ENCODE peak calls at places on chromosomes 12 and 14, in six cellular contexts. U, X, Z, E, R and W are unnamed samples.

GRCh38 chr12:55757701-55758100 is 14.8 kb downstream of the GDF11 start:
- DNase-seq in U (no peak), X (no peak), E (no peak), Z (no peak), R (no peak), W (no peak)

GRCh38 chr12:19620222-19620621 is 180.9 kb downstream of the AEBP2 start:
- DNase-seq in R (no peak), X (no peak), E (no peak), U (no peak), Z (no peak), W (peak)

GRCh38 chr12:115871714-115872113 is 405.8 kb downstream of the MED13L start:
- DNase-seq in E (peak), Z (peak), R (no peak), U (peak), X (peak), W (peak)

GRCh38 chr14:65976771-65977170 is 509.4 kb upstream of the CCDC196 start:
- DNase-seq in X (no peak), R (no peak), U (no peak), Z (no peak), E (no peak), W (no peak)

GRCh38 chr14:54219281-54220121 is 177.3 kb upstream of the CDKN3 start:
- DNase-seq in Z (peak), U (no peak), X (no peak), E (no peak), R (no peak), W (no peak)

GRCh38 chr12:104827587-104827986 is 130.5 kb downstream of the SLC41A2 start:
- DNase-seq in X (no peak), R (no peak), U (no peak), E (peak), Z (no peak), W (no peak)

GRCh38 chr12:108825205-108825950 is 32.0 kb downstream of the SSH1 start:
- DNase-seq in Z (no peak), U (no peak), R (peak), E (no peak), X (peak), W (no peak)

GRCh38 chr14:101544550-101544949 is 16.7 kb upstream of the DIO3 start:
- DNase-seq in E (no peak), R (no peak), X (no peak), U (no peak), Z (no peak), W (no peak)

GRCh38 chr12:30417697-30418231 is 277.9 kb downstream of the IPO8 start:
- DNase-seq in R (no peak), U (no peak), X (peak), E (no peak), Z (no peak), W (no peak)

GRCh38 chr14:90545966-90546751 is 149.3 kb downstream of the CALM1 start:
- DNase-seq in R (no peak), Z (peak), E (no peak), U (no peak), X (no peak), W (no peak)

GRCh38 chr14:35553808-35554207 is 19.8 kb downstream of the INSM2 start:
- DNase-seq in U (no peak), E (no peak), X (peak), R (no peak), Z (no peak), W (no peak)

GRCh38 chr14:24251880-24252288 is 9.5 kb upstream of the TINF2 start:
- DNase-seq in R (no peak), E (no peak), Z (no peak), U (no peak), X (peak), W (no peak)

GRCh38 chr14:87864356-87865230 is 128.4 kb downstream of the GALC start:
- DNase-seq in U (no peak), E (no peak), X (no peak), R (no peak), Z (no peak), W (no peak)

GRCh38 chr12:94545937-94546771 is 86.5 kb upstream of the CEP83 start:
- DNase-seq in Z (peak), X (peak), R (peak), E (peak), U (peak), W (peak)

GRCh38 chr14:21109377-21110260 is 8.8 kb downstream of the TMEM253 start:
- DNase-seq in R (peak), X (no peak), E (no peak), U (peak), Z (no peak), W (no peak)

GRCh38 chr14:22552001-22552826 is 36.8 kb downstream of the DAD1 start:
- DNase-seq in Z (no peak), U (no peak), E (no peak), X (no peak), R (no peak), W (no peak)

GRCh38 chr12:88336071-88336768 is 194.1 kb downstream of the TMTC3 start:
- DNase-seq in E (no peak), Z (no peak), R (no peak), X (no peak), U (no peak), W (no peak)

GRCh38 chr12:113277511-113277910 is 56.2 kb downstream of the TPCN1 start:
- DNase-seq in Z (no peak), R (no peak), X (no peak), U (no peak), E (no peak), W (no peak)

GRCh38 chr12:104877107-104877705 is 80.9 kb downstream of the SLC41A2 start:
- DNase-seq in U (no peak), Z (peak), R (no peak), X (peak), E (no peak), W (peak)

GRCh38 chr12:56715798-56716197 is 9.3 kb downstream of the NACA start:
- DNase-seq in X (no peak), R (no peak), E (peak), U (no peak), Z (no peak), W (no peak)

GRCh38 chr14:22535126-22535525 is 53.9 kb downstream of the DAD1 start:
- DNase-seq in R (no peak), U (no peak), X (no peak), Z (no peak), E (no peak), W (no peak)

GRCh38 chr14:104524726-104525125 is 54.8 kb upstream of the C14orf180 start:
- DNase-seq in E (no peak), Z (no peak), X (no peak), U (no peak), R (no peak), W (no peak)

GRCh38 chr14:103227076-103227475 is 103.8 kb downstream of the TNFAIP2 start:
- DNase-seq in R (no peak), E (no peak), Z (no peak), X (no peak), U (no peak), W (no peak)

GRCh38 chr14:26896447-26896846 is 298.6 kb upstream of the NOVA1 start:
- DNase-seq in U (no peak), R (no peak), X (peak), Z (no peak), E (no peak), W (no peak)

GRCh38 chr14:32724864-32725550 is 213.7 kb upstream of the NPAS3 start:
- DNase-seq in U (no peak), Z (no peak), R (no peak), X (peak), E (no peak), W (no peak)

GRCh38 chr12:96257550-96258392 is 63.6 kb downstream of the ELK3 start:
- DNase-seq in X (peak), Z (no peak), R (no peak), U (peak), E (no peak), W (no peak)

GRCh38 chr12:55728932-55729591 is at the start of gene CD63:
- DNase-seq in X (peak), Z (peak), U (peak), E (peak), R (no peak), W (peak)

GRCh38 chr12:49982246-49983229 is 9.8 kb downstream of the AQP6 start:
- DNase-seq in E (peak), X (peak), Z (no peak), R (no peak), U (no peak), W (no peak)

GRCh38 chr14:78071016-78071549 is 99.1 kb upstream of the NRXN3 start:
- DNase-seq in U (no peak), R (no peak), Z (no peak), X (no peak), E (no peak), W (no peak)

GRCh38 chr12:54046809-54047159 is 6.9 kb upstream of the HOXC4 start:
- DNase-seq in X (no peak), E (no peak), R (no peak), Z (no peak), U (no peak), W (no peak)

GRCh38 chr12:79838359-79838758 is 96.5 kb downstream of the PPP1R12A start:
- DNase-seq in X (no peak), E (no peak), Z (no peak), R (no peak), U (no peak), W (no peak)

GRCh38 chr12:114669501-114670256 is 14.3 kb downstream of the TBX3 start:
- DNase-seq in U (peak), E (no peak), Z (peak), R (no peak), X (peak), W (no peak)

GRCh38 chr12:103829092-103829491 is 11.9 kb downstream of the NT5DC3 start:
- DNase-seq in R (no peak), U (no peak), Z (no peak), X (no peak), E (no peak), W (no peak)

DNA sequence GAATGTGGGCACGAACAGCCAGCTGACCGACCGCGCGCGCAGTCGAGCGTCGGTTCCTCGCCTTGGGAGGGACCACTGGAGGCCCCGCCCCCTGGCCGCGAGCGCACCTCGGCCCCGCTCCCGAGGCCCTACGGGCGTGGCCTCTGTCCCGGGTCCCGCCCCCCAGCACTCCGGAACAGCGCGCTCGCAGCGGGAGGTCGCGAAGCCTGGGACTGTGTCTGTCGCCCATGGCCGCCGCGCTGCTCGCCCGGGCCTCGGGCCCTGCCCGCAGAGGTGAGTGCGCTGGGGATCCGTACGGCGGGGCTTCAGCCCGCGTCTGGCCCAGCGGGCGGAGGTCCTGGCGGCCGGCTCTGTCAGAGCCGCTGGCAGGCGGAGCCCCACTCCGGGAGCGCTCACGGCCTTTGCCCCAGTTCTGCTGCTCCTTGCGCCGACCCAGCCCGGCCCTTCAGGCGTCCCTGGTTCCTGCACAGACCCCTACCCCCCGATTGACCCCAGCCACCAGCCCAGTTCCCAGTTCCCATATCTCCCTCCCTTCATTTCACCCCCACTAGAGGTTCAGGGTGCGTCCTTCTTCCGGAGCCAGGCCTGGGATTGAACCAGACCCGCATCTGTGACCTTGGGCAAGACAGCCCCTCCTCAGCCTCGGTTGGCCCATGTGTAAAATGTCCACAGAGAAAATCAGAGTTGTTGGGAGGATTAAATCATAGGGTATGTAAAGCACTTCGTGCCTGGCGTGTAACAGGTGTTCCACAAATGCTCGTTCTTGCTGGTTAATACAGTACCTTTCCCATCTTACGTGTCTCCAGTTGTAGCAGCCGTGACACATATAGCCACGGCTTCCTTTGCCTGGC is at the start of gene ACADS:
- DNase-seq in X (peak), Z (peak), E (peak), R (peak), U (peak), W (peak)
- TF ChIP-seq SMC3 in X (no peak), Z (no peak), E (no peak), R (no peak), U (no peak), W (peak)

GRCh38 chr14:74909501-74909900 is 13.6 kb downstream of the RPS6KL1 start:
- DNase-seq in X (no peak), U (no peak), R (no peak), Z (no peak), E (no peak), W (no peak)
- TF ChIP-seq SMC3 in X (no peak), U (no peak), R (no peak), Z (no peak), E (no peak), W (no peak)

DNA sequence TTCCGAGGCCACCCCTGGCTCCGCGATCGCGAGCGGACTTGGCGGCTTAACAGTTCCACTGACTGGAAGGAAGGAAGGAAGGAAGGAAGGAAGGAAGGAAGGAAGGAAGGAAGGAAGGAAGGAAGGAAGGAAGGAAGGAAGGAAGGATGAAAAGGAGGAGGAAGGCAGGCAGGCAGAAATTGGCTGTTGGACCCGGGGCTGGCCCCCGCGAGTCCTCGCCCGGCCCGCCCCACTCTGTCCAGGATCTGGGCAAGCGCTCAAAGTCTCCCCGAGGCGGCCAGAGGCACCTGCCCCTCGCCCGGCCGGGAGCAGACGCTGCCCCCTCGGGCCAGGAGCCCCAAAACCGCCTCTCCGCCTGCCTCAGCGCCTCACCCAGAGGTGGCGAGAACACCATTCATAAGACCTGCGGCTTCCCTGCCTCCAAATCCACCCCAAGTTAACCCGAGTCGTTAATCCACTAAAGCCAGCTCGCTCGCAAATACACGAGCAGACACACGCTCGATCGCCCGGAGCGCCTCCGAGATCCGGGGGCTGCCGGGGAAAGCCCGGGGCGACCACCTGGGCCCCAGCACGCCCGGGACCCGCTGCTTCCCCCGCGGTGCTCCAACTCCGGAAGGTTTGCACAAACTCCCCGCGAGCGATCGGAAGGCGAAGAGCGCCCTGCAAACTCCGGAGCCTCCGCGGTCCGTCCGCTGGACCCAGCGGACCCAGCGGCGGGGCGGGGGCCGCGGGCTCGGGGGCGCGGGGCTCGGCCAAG is 844 bp downstream of the DPF3 start:
- DNase-seq in R (no peak), U (no peak), Z (peak), E (peak), X (no peak), W (no peak)
- TF ChIP-seq SMC3 in R (no peak), U (no peak), Z (no peak), E (no peak), X (no peak), W (no peak)

GRCh38 chr12:117097159-117097558 is 2.1 kb downstream of the TESC start:
- DNase-seq in Z (no peak), X (no peak), U (no peak), E (no peak), R (no peak), W (no peak)
- TF ChIP-seq SMC3 in Z (no peak), X (no peak), U (no peak), E (no peak), R (no peak), W (no peak)

GRCh38 chr12:131949431-131950181 is at the start of gene EP400:
- DNase-seq in Z (peak), U (peak), R (peak), E (peak), X (peak), W (peak)

GRCh38 chr12:131947482-131948027 is 2.2 kb upstream of the EP400 start:
- DNase-seq in U (no peak), R (no peak), Z (no peak), X (no peak), E (no peak), W (no peak)

GRCh38 chr12:131946757-131947156 is 3.0 kb upstream of the EP400 start:
- DNase-seq in Z (no peak), R (no peak), X (no peak), E (no peak), U (no peak), W (no peak)

GRCh38 chr12:131948166-131948712 is 1.5 kb upstream of the EP400 start:
- DNase-seq in R (no peak), E (no peak), U (no peak), X (no peak), Z (no peak), W (no peak)

GRCh38 chr12:131950182-131950913 is 606 bp downstream of the EP400 start:
- DNase-seq in E (peak), Z (peak), U (no peak), X (no peak), R (no peak), W (no peak)
- TF ChIP-seq SMC3 in E (no peak), Z (no peak), U (no peak), X (no peak), R (no peak), W (no peak)